ENCODE peak calls at places on chromosomes 6 and 20, in four cellular contexts. R is H1, A is K562, L is HepG2. E is an unnamed sample.

GRCh38 chr6:118889163-118889562 is 4.8 kb upstream of the ASF1A start:
- DNase-seq in R (no peak), A (no peak), L (no peak), E (no peak)

GRCh38 chr20:20010639-20011500 is 6.3 kb upstream of the NAA20 start:
- DNase-seq in R (no peak), A (no peak), L (peak; percentile 91), E (no peak)

GRCh38 chr6:111843347-111844147 is 29.7 kb downstream of the FYN start:
- DNase-seq in R (no peak), A (peak; percentile 79), L (peak; percentile 49), E (no peak)

GRCh38 chr20:40687384-40688128 is 1.5 kb downstream of the MAFB start:
- DNase-seq in R (no peak), A (no peak), L (no peak), E (no peak)

GRCh38 chr6:11613858-11614257 is 76.3 kb downstream of the TMEM170B start:
- DNase-seq in R (no peak), A (no peak), L (no peak), E (no peak)

GRCh38 chr6:46246081-46246480 is 75.3 kb upstream of the ENPP5 start:
- DNase-seq in R (no peak), A (no peak), L (no peak), E (no peak)

GRCh38 chr6:56837322-56837894 is 117.5 kb upstream of the BEND6 start:
- DNase-seq in R (no peak), A (no peak), L (no peak), E (no peak)

GRCh38 chr6:11322252-11322885 is 89.9 kb upstream of the NEDD9 start:
- DNase-seq in R (no peak), A (no peak), L (no peak), E (no peak)

GRCh38 chr20:24420567-24420966 is 48.9 kb upstream of the SYNDIG1 start:
- DNase-seq in R (no peak), A (no peak), L (no peak), E (no peak)

GRCh38 chr6:91352878-91353277 is 766.0 kb upstream of the MAP3K7 start:
- DNase-seq in R (no peak), A (no peak), L (no peak), E (no peak)

GRCh38 chr20:46364670-46365482 is 41.5 kb downstream of the ELMO2 start:
- DNase-seq in R (no peak), A (no peak), L (no peak), E (no peak)

GRCh38 chr20:50312682-50313187 is 122.1 kb downstream of the CEBPB start:
- DNase-seq in R (no peak), A (no peak), L (no peak), E (no peak)

GRCh38 chr6:111941686-111942330 is 68.6 kb upstream of the FYN start:
- DNase-seq in R (no peak), A (no peak), L (no peak), E (no peak)

GRCh38 chr6:75349262-75349984 is 64.8 kb upstream of the TMEM30A start:
- DNase-seq in R (no peak), A (peak; percentile 11), L (no peak), E (no peak)

GRCh38 chr6:161373905-161374451 is 100.1 kb upstream of the AGPAT4 start:
- DNase-seq in R (peak; percentile 34), A (peak; percentile 73), L (peak; percentile 53), E (no peak)

GRCh38 chr6:16243055-16243454 is 4.7 kb downstream of the GMPR start:
- DNase-seq in R (no peak), A (no peak), L (no peak), E (no peak)

GRCh38 chr20:53282217-53282955 is 310.2 kb downstream of the TSHZ2 start:
- DNase-seq in R (no peak), A (no peak), L (no peak), E (no peak)

GRCh38 chr6:11833626-11834592 is 55.3 kb upstream of the ADTRP start:
- DNase-seq in R (no peak), A (peak; percentile 28), L (no peak), E (peak; percentile 84)

GRCh38 chr20:4809707-4810106 is 88.0 kb downstream of the PRND start:
- DNase-seq in R (no peak), A (no peak), L (no peak), E (peak; percentile 49)

GRCh38 chr6:26156850-26157149 is 69.6 kb downstream of the HFE start:
- DNase-seq in R (no peak), A (no peak), L (no peak), E (no peak)

GRCh38 chr6:105181981-105182515 is 2.2 kb upstream of the POPDC3 start:
- DNase-seq in R (no peak), A (no peak), L (no peak), E (no peak)

GRCh38 chr20:24668384-24668702 is 198.9 kb downstream of the SYNDIG1 start:
- DNase-seq in R (no peak), A (no peak), L (no peak), E (no peak)

GRCh38 chr6:32664827-32665362 is 1.6 kb downstream of the HLA-DQB1 start:
- DNase-seq in R (no peak), A (no peak), L (no peak), E (no peak)

GRCh38 chr20:8394308-8394945 is 262.4 kb downstream of the PLCB1 start:
- DNase-seq in R (no peak), A (no peak), L (no peak), E (peak; percentile 71)

GRCh38 chr20:4702562-4703280 is 19.0 kb upstream of the PRND start:
- DNase-seq in R (no peak), A (no peak), L (no peak), E (no peak)

GRCh38 chr20:19210426-19211155 is 1.9 kb upstream of the SLC24A3 start:
- DNase-seq in R (no peak), A (no peak), L (no peak), E (no peak)

GRCh38 chr6:44217332-44218143 is 812 bp downstream of the MYMX start:
- DNase-seq in R (no peak), A (no peak), L (no peak), E (no peak)

GRCh38 chr6:32973934-32974333 is 5.5 kb downstream of the BRD2 start:
- DNase-seq in R (no peak), A (peak; percentile 66), L (no peak), E (no peak)

GRCh38 chr6:105545947-105546710 is 143.2 kb upstream of the PREP start:
- DNase-seq in R (no peak), A (no peak), L (no peak), E (no peak)

GRCh38 chr6:104118274-104118673 is 741.4 kb downstream of the HACE1 start:
- DNase-seq in R (no peak), A (no peak), L (no peak), E (no peak)

GRCh38 chr6:114084327-114084890 is 113.5 kb upstream of the HDAC2 start:
- DNase-seq in R (no peak), A (no peak), L (no peak), E (no peak)

GRCh38 chr6:42402184-42402583 is 49.5 kb downstream of the TRERF1 start:
- DNase-seq in R (no peak), A (no peak), L (no peak), E (peak; percentile 74)

GRCh38 chr6:135567375-135568083 is 70.0 kb upstream of the AHI1 start:
- DNase-seq in R (no peak), A (no peak), L (no peak), E (no peak)

GRCh38 chr6:30483677-30484279 is 5.5 kb upstream of the HLA-E start:
- DNase-seq in R (no peak), A (no peak), L (peak; percentile 66), E (peak; percentile 37)

DNA sequence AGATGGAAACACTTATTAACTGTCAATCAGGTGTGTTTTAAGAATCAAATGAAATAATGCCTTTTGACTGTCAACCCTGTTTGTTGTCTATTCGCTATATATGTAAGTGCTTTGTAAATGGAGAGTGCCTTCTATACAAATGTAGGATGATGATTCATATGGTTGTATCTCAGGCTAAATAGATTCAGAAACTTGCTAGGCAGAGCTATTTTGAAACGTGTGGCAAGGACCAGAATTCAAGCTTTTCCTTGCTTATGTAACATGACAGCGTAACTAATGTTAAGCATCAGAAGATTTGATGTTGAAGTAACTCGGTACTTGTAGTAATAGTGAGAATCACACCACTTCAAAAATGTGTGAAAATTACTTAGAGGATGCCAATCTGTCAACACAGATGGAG is 3.4 kb downstream of the OGFRL1 start:
- DNase-seq in R (no peak), A (no peak), L (no peak), E (no peak)
- TF ChIP-seq BRCA1 in R (no peak), A (no peak), L (no peak), E (no peak)

GRCh38 chr6:10151144-10151915 is 263.5 kb downstream of the TFAP2A start:
- DNase-seq in R (no peak), A (no peak), L (no peak), E (no peak)
- TF ChIP-seq JUND in R (no peak), A (no peak), L (no peak), E (no peak)

GRCh38 chr6:34142046-34142445 is 3.8 kb downstream of the GRM4 start:
- DNase-seq in R (no peak), A (no peak), L (no peak), E (no peak)

GRCh38 chr6:34143196-34143883 is 2.5 kb downstream of the GRM4 start:
- DNase-seq in R (no peak), A (no peak), L (no peak), E (no peak)

GRCh38 chr6:34143884-34144580 is 1.9 kb downstream of the GRM4 start:
- DNase-seq in R (no peak), A (peak; percentile 87), L (peak; percentile 24), E (no peak)

GRCh38 chr6:34144581-34145160 is 1.2 kb downstream of the GRM4 start:
- DNase-seq in R (no peak), A (no peak), L (no peak), E (no peak)

DNA sequence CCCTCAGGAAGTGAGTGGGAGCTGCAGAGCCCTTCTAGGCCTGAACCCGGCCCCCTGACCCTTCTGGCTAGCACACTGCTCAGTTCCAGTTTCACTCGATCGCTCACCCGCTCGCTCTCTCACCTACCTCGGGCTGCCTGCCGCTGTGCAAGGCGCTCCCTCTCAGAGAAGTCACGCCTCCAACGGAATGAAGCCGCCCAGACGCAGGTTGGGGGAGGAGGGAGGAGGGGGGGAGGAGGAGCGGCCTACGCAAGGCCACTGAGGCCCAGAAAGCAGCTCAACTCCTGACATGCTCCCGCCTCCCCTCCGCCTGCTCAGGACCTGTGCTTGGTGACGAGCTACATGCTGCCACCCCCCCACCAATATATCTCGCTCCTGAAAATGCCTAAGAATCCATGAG is 3.3 kb downstream of the GRM4 start:
- DNase-seq in R (no peak), A (peak; percentile 56), L (no peak), E (no peak)
- TF ChIP-seq BRCA1 in R (no peak), A (no peak), L (no peak), E (no peak)

DNA sequence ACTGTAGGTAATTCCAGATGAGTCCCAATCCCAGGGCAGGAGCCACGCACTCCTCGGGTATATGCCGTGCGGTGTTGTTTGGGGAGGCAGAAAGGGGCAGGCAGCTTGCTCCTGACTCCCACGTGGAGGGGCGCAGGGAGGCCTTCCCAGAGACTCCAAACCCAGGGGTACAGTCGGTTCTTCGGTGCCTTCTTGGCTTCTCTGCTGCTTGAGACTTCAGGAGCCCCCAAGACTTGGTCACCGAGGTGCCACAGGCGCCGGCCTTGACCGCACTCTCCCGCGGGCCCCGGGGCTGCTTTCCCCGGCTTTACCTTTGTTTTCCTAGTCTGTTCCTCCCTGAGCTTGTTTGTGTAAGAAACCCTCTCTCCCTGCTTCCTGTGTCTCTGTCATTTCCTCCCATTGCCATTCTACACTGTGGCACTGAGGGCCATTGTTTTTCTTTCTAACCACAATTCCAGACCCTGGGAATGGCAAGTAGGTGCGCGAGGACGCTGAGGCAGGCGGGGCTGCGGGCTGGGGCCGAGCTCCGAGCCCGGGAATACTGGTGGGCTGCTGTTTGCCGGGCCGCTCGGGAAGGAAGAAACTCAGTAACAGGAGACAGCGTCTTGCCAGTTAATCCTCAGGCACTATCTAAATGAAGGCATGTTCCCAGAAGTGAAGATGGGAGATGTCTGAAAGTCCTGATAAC is 215.6 kb upstream of the HEY2 start:
- DNase-seq in R (no peak), A (no peak), L (peak; percentile 24), E (no peak)
- TF ChIP-seq JUND in R (no peak), A (no peak), L (no peak), E (no peak)

GRCh38 chr6:121879149-121879548 is 443.7 kb downstream of the GJA1 start:
- DNase-seq in R (no peak), A (no peak), L (no peak), E (no peak)
- TF ChIP-seq BRCA1 in R (no peak), A (no peak), L (no peak), E (no peak)